ENCODE peak calls at places on chromosomes 16 and 17, in five cellular contexts. X, B, W, V and K are unnamed samples.

GRCh38 chr17:34485999-34486398 is 93.4 kb upstream of the TMEM132E start:
- DNase-seq in X (no peak), B (no peak), W (no peak), V (no peak), K (no peak)

GRCh38 chr16:19639986-19640421 is 78.0 kb downstream of the KNOP1 start:
- DNase-seq in X (no peak), B (no peak), W (no peak), V (no peak), K (no peak)

GRCh38 chr16:85614338-85615013 is 1.4 kb downstream of the GSE1 start:
- DNase-seq in X (no peak), B (no peak), W (no peak), V (no peak), K (peak)

GRCh38 chr17:9291912-9292562 is 270.7 kb downstream of the NTN1 start:
- DNase-seq in X (no peak), B (peak), W (peak), V (peak), K (peak)

GRCh38 chr16:85313541-85314208 is 201.4 kb upstream of the CIBAR2 start:
- DNase-seq in X (no peak), B (no peak), W (no peak), V (no peak), K (no peak)

GRCh38 chr16:87560428-87561199 is 41.7 kb upstream of the JPH3 start:
- DNase-seq in X (peak), B (no peak), W (peak), V (no peak), K (peak)

GRCh38 chr17:64368277-64368676 is 22.4 kb downstream of the PECAM1 start:
- DNase-seq in X (no peak), B (no peak), W (no peak), V (no peak), K (no peak)

GRCh38 chr16:69566437-69567030 is 768 bp downstream of the NFAT5 start:
- DNase-seq in X (peak), B (no peak), W (peak), V (peak), K (peak)

GRCh38 chr17:2028737-2029136 is 1.2 kb upstream of the DPH1 start:
- DNase-seq in X (no peak), B (no peak), W (no peak), V (no peak), K (no peak)

GRCh38 chr17:2028234-2028614 is 1.7 kb upstream of the DPH1 start:
- DNase-seq in X (no peak), B (no peak), W (no peak), V (no peak), K (no peak)

GRCh38 chr17:2027528-2028233 is 2.3 kb upstream of the DPH1 start:
- DNase-seq in X (no peak), B (no peak), W (peak), V (no peak), K (no peak)

GRCh38 chr17:2030779-2031163 is 818 bp downstream of the DPH1 start:
- DNase-seq in X (no peak), B (peak), W (peak), V (no peak), K (peak)

DNA sequence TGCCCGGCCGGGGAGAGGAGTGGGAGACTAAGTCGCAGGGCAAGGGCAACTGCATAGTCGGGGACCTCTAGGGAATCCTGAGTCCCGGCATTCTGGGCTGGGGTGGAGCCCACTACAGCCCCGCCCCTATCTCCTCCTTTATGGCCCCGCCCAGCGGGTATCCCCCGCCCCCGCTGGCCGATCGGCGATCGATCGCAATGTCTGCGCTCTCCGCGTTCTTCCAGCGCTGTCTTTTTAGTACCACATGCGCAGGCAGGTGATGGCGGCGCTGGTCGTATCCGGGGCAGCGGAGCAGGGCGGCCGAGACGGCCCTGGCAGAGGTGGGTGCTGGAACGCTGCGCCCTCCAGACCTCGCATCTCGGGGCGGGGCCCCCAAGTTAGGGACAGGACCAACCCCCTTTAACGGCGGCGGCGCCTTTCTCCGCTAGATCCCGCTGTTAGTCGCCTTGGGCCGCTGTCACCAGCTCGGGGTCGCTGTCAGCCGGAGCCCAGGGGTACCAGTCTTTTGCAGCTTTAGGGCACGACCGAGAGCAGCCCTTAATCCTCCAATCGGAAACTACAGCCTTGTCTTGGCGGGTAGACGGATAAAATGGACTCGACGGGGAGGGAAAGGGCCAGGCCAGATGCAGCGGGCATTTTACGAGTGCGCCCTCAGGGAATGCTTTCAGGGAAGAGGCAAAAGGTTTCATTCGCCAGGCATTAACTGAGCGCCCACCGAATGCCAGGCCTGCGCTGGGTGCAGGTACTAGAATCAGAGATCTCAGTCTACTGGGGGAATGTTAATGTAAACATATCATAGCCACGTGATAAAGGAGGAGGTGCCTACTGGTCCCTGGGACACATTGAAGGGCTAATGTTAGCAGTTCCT is at the start of gene DPH1:
- DNase-seq in X (peak), B (peak), W (peak), V (peak), K (peak)
- TF ChIP-seq CTCF in X (peak), B (no peak), W (no peak), V (no peak), K (no peak)

DNA sequence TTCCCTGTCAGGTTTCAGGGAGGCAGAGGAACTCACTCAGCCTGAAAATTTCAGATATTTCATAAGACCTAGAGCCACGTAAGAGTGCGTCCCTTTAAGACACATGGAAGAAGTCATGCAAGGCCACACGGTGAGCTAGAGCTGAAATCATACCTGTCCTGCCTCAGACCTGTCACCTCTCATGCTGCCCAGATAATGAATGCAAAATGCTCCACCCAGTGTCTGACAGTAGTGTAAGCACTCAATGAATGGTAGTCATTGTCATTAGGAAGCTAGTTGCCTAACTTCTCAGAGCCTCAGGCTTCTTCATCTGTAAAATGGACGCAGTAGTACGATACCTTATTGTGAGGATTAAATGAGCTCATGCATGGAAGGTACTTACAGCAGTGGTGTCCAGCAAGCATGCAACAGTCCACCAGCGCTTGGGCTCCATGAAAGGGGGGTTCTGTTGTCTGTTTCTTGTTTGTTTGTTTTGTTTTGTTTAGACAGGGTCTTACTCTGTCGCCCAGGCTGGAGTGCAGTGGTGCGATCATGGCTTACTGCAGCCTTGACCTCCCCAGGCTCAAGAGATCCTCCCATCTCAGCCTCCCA is 60.7 kb downstream of the WSB1 start:
- DNase-seq in X (peak), B (no peak), W (no peak), V (no peak), K (peak)
- TF ChIP-seq CTCF in X (no peak), B (no peak), W (no peak), V (no peak), K (no peak)

GRCh38 chr17:50563095-50563511 is 2.6 kb downstream of the CACNA1G start:
- DNase-seq in X (no peak), B (no peak), W (no peak), V (no peak), K (no peak)
- TF ChIP-seq CTCF in X (no peak), B (no peak), W (no peak), V (no peak), K (no peak)

DNA sequence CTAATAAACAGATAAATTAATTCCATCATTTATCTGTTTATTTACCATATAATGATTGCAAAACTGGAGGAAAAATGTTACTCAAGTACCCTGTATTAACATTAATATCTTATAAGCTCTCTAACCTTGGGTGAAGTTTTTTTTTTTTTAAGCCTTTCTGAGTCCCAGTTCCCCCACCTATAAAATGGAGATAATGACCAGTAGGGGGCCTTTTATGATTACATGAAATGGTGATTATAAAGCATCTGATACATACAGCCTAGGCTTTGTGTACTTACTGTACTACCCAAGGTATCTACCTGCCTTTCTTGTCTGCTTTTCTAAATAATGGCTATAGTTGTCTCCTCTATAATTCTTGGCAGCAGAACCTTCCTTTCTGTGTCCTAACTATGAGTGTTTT is 22.6 kb downstream of the LRRC36 start:
- DNase-seq in X (no peak), B (no peak), W (peak), V (no peak), K (no peak)
- TF ChIP-seq CTCF in X (peak), B (peak), W (peak), V (peak), K (peak)

GRCh38 chr17:78450696-78451344 is 72.4 kb downstream of the PGS1 start:
- DNase-seq in X (no peak), B (no peak), W (no peak), V (no peak), K (no peak)

GRCh38 chr17:78446833-78447232 is 68.4 kb downstream of the PGS1 start:
- DNase-seq in X (no peak), B (no peak), W (no peak), V (no peak), K (no peak)

GRCh38 chr17:78448356-78448993 is 70.0 kb downstream of the PGS1 start:
- DNase-seq in X (no peak), B (no peak), W (no peak), V (no peak), K (no peak)

GRCh38 chr17:78454346-78454745 is 75.9 kb downstream of the PGS1 start:
- DNase-seq in X (no peak), B (no peak), W (no peak), V (no peak), K (no peak)

DNA sequence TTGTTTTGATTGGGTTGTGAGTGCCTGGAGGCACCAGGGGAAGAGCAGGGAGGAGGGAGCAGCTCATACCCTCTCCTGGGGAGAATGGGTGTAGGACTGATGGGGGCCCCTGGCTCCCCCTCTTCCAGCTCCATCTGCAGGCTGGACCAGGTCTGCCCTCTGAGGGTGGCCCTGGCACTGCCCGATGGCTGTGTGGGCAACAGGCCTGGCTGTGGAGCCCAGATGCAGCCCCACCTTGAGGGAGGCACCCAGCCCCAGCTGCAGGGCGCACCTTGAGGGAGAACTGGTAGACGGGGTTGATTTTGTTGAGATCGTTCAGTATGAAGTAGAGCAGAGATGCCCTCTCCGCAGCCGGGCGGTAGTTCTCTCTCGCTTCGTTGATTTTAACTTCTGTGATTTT is 71.5 kb downstream of the PGS1 start:
- DNase-seq in X (no peak), B (no peak), W (no peak), V (no peak), K (no peak)
- TF ChIP-seq CTCF in X (no peak), B (no peak), W (no peak), V (no peak), K (no peak)

DNA sequence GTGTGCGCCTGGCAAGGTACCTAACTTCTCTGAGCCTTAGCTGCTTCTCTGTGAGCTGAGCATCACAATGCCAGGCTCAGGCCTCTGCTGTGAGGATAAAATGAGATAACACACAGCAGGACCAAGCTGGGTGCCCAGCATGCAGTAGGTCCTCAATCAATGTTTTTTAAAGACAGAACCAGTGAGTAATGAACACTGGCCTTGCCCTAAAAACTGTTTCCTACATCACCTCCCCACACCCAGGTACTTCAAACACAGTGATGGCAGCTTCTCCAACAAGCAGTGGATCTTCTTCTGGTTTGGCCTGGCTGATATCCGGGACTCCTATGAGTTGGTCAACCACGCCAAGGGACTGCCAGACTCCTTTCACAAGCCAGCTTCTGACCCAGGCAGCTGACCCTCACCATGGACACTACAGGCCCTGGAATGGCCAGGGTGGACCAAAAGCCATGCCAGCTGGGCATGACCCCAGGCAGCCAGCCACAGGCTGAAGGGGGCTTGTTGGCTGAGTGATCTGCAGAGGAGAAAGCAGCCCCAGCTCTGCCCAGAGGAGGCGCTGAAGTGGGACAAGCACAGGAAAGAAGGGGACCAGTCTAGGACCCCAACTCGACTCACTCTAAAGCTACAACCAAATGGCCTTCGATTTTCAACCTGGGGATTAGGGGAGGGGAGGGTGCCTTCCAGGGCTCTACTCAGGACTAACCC is 3.9 kb downstream of the NAGS start:
- DNase-seq in X (no peak), B (no peak), W (no peak), V (no peak), K (no peak)
- TF ChIP-seq CTCF in X (no peak), B (no peak), W (no peak), V (no peak), K (no peak)